ENCODE peak calls at places on chromosomes 1 and 21, in four cellular contexts. One of them, this sample, is unnamed.

GRCh38 chr1:171683826-171684225 is 31.3 kb upstream of the MYOC start:
- DNase-seq in GM12891: no peak
- DNase-seq in K562: no peak
- DNase-seq in GM12878: no peak
- DNase-seq in this sample: no peak

GRCh38 chr1:54376085-54377039 is 29.8 kb downstream of the SSBP3 start:
- DNase-seq in GM12878: peak
- DNase-seq in GM12891: peak
- DNase-seq in K562: peak
- DNase-seq in this sample: no peak

GRCh38 chr1:112209493-112209892 is 186.5 kb upstream of the CTTNBP2NL start:
- DNase-seq in GM12891: no peak
- DNase-seq in K562: no peak
- DNase-seq in GM12878: no peak
- DNase-seq in this sample: no peak

GRCh38 chr21:46095814-46096595 is 1.9 kb upstream of the COL6A2 start:
- DNase-seq in K562: no peak
- DNase-seq in GM12878: no peak
- DNase-seq in GM12891: no peak
- DNase-seq in this sample: no peak

GRCh38 chr1:230321341-230321740 is 104.8 kb downstream of the PGBD5 start:
- DNase-seq in GM12878: no peak
- DNase-seq in GM12891: no peak
- DNase-seq in K562: no peak
- DNase-seq in this sample: no peak

GRCh38 chr1:111707906-111708305 is 31.3 kb downstream of the INKA2 start:
- DNase-seq in GM12891: no peak
- DNase-seq in GM12878: no peak
- DNase-seq in K562: no peak
- DNase-seq in this sample: no peak

GRCh38 chr1:65399003-65399402 is 21.5 kb upstream of the LEPR start:
- DNase-seq in GM12891: no peak
- DNase-seq in K562: no peak
- DNase-seq in GM12878: no peak
- DNase-seq in this sample: no peak

GRCh38 chr1:234065794-234066447 is 161.4 kb downstream of the SLC35F3 start:
- DNase-seq in K562: peak
- DNase-seq in GM12891: no peak
- DNase-seq in GM12878: peak
- DNase-seq in this sample: peak

GRCh38 chr1:25700626-25701025 is 84.0 kb downstream of the MAN1C1 start:
- DNase-seq in GM12891: no peak
- DNase-seq in K562: peak
- DNase-seq in GM12878: no peak
- DNase-seq in this sample: no peak

GRCh38 chr1:203045821-203046594 is 19.7 kb downstream of the PPFIA4 start:
- DNase-seq in K562: no peak
- DNase-seq in GM12891: no peak
- DNase-seq in GM12878: no peak
- DNase-seq in this sample: no peak

GRCh38 chr1:115332813-115333608 is 5.0 kb downstream of the NGF start:
- DNase-seq in GM12878: no peak
- DNase-seq in GM12891: no peak
- DNase-seq in K562: no peak
- DNase-seq in this sample: peak

GRCh38 chr21:46065215-46065992 is 32.5 kb upstream of the COL6A2 start:
- DNase-seq in GM12891: no peak
- DNase-seq in K562: no peak
- DNase-seq in GM12878: no peak
- DNase-seq in this sample: no peak

GRCh38 chr1:206935491-206936067 is 10.7 kb downstream of the PIGR start:
- DNase-seq in GM12878: no peak
- DNase-seq in GM12891: peak
- DNase-seq in K562: peak
- DNase-seq in this sample: no peak

GRCh38 chr1:236280438-236281285 is 1.1 kb downstream of the ERO1B start:
- DNase-seq in GM12891: no peak
- DNase-seq in GM12878: no peak
- DNase-seq in K562: no peak
- DNase-seq in this sample: no peak

GRCh38 chr1:23638786-23639241 is 52.8 kb upstream of the RPL11 start:
- DNase-seq in GM12878: no peak
- DNase-seq in K562: no peak
- DNase-seq in GM12891: no peak
- DNase-seq in this sample: no peak

GRCh38 chr1:201346337-201346939 is 31.0 kb downstream of the TNNT2 start:
- DNase-seq in K562: peak
- DNase-seq in GM12878: no peak
- DNase-seq in GM12891: no peak
- DNase-seq in this sample: peak

GRCh38 chr1:84617349-84617748 is 43.1 kb upstream of the CTBS start:
- DNase-seq in K562: no peak
- DNase-seq in GM12878: no peak
- DNase-seq in GM12891: no peak
- DNase-seq in this sample: no peak

GRCh38 chr1:37274896-37275631 is 199.3 kb upstream of the ZC3H12A start:
- DNase-seq in GM12891: no peak
- DNase-seq in GM12878: no peak
- DNase-seq in K562: peak
- DNase-seq in this sample: no peak

GRCh38 chr1:213905315-213905714 is 82.5 kb upstream of the PROX1 start:
- DNase-seq in GM12891: no peak
- DNase-seq in GM12878: no peak
- DNase-seq in K562: no peak
- DNase-seq in this sample: no peak

GRCh38 chr1:112337028-112337531 is 58.9 kb upstream of the CTTNBP2NL start:
- DNase-seq in GM12891: no peak
- DNase-seq in K562: peak
- DNase-seq in GM12878: no peak
- DNase-seq in this sample: peak

GRCh38 chr1:174938306-174939000 is 61.3 kb upstream of the CACYBP start:
- DNase-seq in K562: no peak
- DNase-seq in GM12878: no peak
- DNase-seq in GM12891: no peak
- DNase-seq in this sample: no peak

GRCh38 chr1:221149111-221149510 is 269.9 kb downstream of the HLX start:
- DNase-seq in K562: no peak
- DNase-seq in GM12891: no peak
- DNase-seq in GM12878: no peak
- DNase-seq in this sample: peak

GRCh38 chr1:219244864-219245263 is 71.2 kb downstream of the LYPLAL1 start:
- DNase-seq in K562: no peak
- DNase-seq in GM12878: no peak
- DNase-seq in GM12891: no peak
- DNase-seq in this sample: no peak

GRCh38 chr1:109821831-109822745 is 58.4 kb upstream of the EPS8L3 start:
- DNase-seq in GM12878: no peak
- DNase-seq in GM12891: no peak
- DNase-seq in K562: peak
- DNase-seq in this sample: peak

GRCh38 chr1:205963352-205963751 is 20.1 kb upstream of the SLC26A9 start:
- DNase-seq in K562: no peak
- DNase-seq in GM12878: no peak
- DNase-seq in GM12891: no peak
- DNase-seq in this sample: peak

GRCh38 chr1:37602750-37603694 is 7.3 kb upstream of the GNL2 start:
- DNase-seq in GM12891: peak
- DNase-seq in GM12878: no peak
- DNase-seq in K562: peak
- DNase-seq in this sample: peak

GRCh38 chr1:23576338-23577055 is 17.2 kb upstream of the ID3 start:
- DNase-seq in K562: no peak
- DNase-seq in GM12878: no peak
- DNase-seq in GM12891: no peak
- DNase-seq in this sample: no peak

GRCh38 chr1:119815361-119815760 is 4.1 kb upstream of the REG4 start:
- DNase-seq in GM12891: no peak
- DNase-seq in K562: no peak
- DNase-seq in GM12878: no peak
- DNase-seq in this sample: no peak

GRCh38 chr1:180636138-180636537 is 4.3 kb downstream of the XPR1 start:
- DNase-seq in GM12891: no peak
- DNase-seq in K562: no peak
- DNase-seq in GM12878: no peak
- DNase-seq in this sample: no peak

GRCh38 chr21:41715649-41716321 is 51.1 kb downstream of the RIPK4 start:
- DNase-seq in GM12891: no peak
- DNase-seq in K562: no peak
- DNase-seq in GM12878: no peak
- DNase-seq in this sample: no peak

GRCh38 chr1:27406354-27406665 is 13.9 kb downstream of the GPR3 start:
- DNase-seq in K562: no peak
- DNase-seq in GM12878: no peak
- DNase-seq in GM12891: no peak
- DNase-seq in this sample: no peak

GRCh38 chr1:7379445-7379971 is 391.6 kb upstream of the VAMP3 start:
- DNase-seq in GM12878: no peak
- DNase-seq in K562: no peak
- DNase-seq in GM12891: no peak
- DNase-seq in this sample: no peak

GRCh38 chr1:153790996-153791855 is 16.0 kb downstream of the SLC27A3 start:
- DNase-seq in K562: no peak
- DNase-seq in GM12891: peak
- DNase-seq in GM12878: peak
- DNase-seq in this sample: peak

GRCh38 chr1:59139396-59139795 is 157.5 kb upstream of the FGGY start:
- DNase-seq in GM12891: no peak
- DNase-seq in GM12878: no peak
- DNase-seq in K562: peak
- DNase-seq in this sample: no peak

GRCh38 chr1:149843302-149844041 is 55.9 kb upstream of the BOLA1 start:
- DNase-seq in K562: no peak
- DNase-seq in GM12878: no peak
- DNase-seq in GM12891: no peak
- DNase-seq in this sample: no peak

DNA sequence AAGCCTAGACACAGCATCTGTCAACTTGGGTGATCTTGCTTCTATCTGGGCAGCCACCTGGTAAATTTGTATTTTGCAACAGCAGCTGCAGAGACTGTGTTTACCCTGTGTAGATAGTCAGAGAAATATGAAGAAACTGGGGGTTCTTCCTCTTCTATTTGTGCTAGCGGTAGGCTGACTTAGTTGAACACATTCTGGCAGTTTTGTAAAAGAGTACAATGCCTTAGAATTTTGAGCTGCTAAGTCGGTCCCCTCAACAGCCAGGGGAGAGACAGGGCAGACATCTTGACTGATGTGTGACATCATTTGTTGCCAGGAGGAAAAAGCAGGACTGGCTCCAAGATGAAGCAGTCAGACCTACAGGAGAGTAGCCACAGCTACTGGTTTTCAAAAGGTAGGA is 53.7 kb downstream of the KCNJ6 start:
- DNase-seq in GM12891: peak
- DNase-seq in K562: no peak
- DNase-seq in GM12878: no peak
- DNase-seq in this sample: peak
- TF ChIP-seq SPI1 in GM12891: no peak
- TF ChIP-seq SPI1 in K562: no peak
- TF ChIP-seq SPI1 in GM12878: no peak
- TF ChIP-seq SPI1 in this sample: no peak

GRCh38 chr1:9231648-9232332 is 2.8 kb upstream of the H6PD start:
- DNase-seq in GM12891: no peak
- DNase-seq in K562: no peak
- DNase-seq in GM12878: no peak
- DNase-seq in this sample: no peak
- TF ChIP-seq SPI1 in GM12891: no peak
- TF ChIP-seq SPI1 in K562: no peak
- TF ChIP-seq SPI1 in GM12878: no peak
- TF ChIP-seq SPI1 in this sample: no peak

DNA sequence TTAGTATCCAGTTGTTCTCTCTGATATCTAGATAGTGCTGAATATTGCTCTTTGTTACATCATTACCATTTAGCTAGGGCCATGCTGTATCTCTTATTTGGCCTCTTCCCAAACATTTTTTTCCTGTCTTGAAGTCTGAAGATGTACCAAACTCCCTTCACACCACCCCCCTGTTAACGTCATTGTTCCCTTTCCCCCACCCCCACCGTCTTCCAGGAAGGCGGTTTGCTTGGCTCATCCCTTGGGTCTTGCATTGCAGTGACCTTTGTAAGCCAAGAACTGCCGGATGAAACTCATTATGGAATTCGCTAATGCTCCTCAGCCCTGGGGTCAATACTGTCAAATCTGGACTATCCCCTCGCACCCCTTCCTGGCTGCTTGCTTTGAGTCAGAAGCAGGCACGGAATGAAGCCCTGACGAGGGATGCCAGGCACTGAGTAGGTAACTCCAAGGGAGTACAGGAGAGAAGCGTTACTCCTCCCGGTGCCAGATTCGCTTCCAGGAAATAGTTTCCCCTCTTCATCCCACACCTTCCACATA is 283.1 kb downstream of the TM2D1 start:
- DNase-seq in K562: no peak
- DNase-seq in GM12891: no peak
- DNase-seq in GM12878: no peak
- DNase-seq in this sample: no peak
- TF ChIP-seq SPI1 in K562: no peak
- TF ChIP-seq SPI1 in GM12891: no peak
- TF ChIP-seq SPI1 in GM12878: no peak
- TF ChIP-seq SPI1 in this sample: no peak

GRCh38 chr1:161117681-161118581 is at the start of the genes NIT1 and PFDN2:
- DNase-seq in GM12878: peak
- DNase-seq in GM12891: peak
- DNase-seq in K562: peak
- DNase-seq in this sample: peak

GRCh38 chr1:161121042-161121441 is 3.1 kb downstream of the NIT1 start:
- DNase-seq in GM12878: no peak
- DNase-seq in K562: no peak
- DNase-seq in GM12891: no peak
- DNase-seq in this sample: no peak

GRCh38 chr1:161121838-161122237 is 3.9 kb downstream of the NIT1 start:
- DNase-seq in K562: no peak
- DNase-seq in GM12878: no peak
- DNase-seq in GM12891: no peak
- DNase-seq in this sample: no peak

GRCh38 chr1:161119017-161119378 is 1.1 kb downstream of the NIT1 start:
- DNase-seq in GM12891: no peak
- DNase-seq in K562: no peak
- DNase-seq in GM12878: no peak
- DNase-seq in this sample: no peak

DNA sequence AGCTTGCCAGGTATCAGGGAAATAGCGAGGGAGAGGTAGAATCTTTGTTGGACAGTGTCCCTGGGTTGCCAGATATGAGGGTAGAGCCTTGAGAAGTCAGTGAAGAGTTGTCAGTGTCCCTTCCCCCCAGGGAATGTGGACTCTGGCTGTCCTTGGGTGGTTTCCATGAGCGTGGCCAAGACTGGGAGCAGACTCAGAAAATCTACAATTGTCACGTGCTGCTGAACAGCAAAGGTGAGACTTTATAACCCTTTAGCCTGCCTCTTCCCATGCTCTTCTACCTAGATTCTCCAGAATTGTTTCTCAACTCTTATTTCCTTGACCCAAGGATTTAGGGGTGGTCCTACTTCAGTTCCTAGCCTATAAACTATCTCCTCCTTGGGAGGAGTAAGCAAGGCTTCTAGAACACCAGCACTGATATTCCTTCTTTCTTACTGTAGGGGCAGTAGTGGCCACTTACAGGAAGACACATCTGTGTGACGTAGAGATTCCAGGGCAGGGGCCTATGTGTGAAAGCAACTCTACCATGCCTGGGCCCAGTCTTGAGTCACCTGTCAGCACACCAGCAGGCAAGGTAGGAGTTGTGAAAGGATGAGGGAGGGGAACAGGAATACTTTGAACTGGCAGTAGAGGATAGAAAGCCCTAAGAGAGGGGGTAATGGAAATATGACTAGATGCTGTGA is 1.6 kb downstream of the NIT1 start:
- DNase-seq in GM12891: peak
- DNase-seq in GM12878: no peak
- DNase-seq in K562: peak
- DNase-seq in this sample: peak
- TF ChIP-seq SPI1 in GM12891: no peak
- TF ChIP-seq SPI1 in GM12878: no peak
- TF ChIP-seq SPI1 in K562: no peak
- TF ChIP-seq SPI1 in this sample: no peak

This sample was measured in HL-60.